ENCODE peak calls at places on chromosomes 4 and X, in seven cellular contexts. O, L, G, N, F, I and X are unnamed samples.
A peak's percentile ranks its signal among the peaks of the same experiment; 100 is the strongest.

GRCh38 chr4:12137556-12137955 is 708.9 kb upstream of the HS3ST1 start:
- DNase-seq in L (no peak), G (no peak), N (no peak), I (no peak), O (no peak), F (no peak), X (no peak)

GRCh38 chr4:11650801-11651596 is 222.3 kb upstream of the HS3ST1 start:
- DNase-seq in F (peak; percentile 4), N (no peak), G (no peak), O (no peak), I (peak; percentile 41), L (no peak), X (peak; percentile 17)

GRCh38 chr4:6782147-6782845 is at the start of gene KIAA0232:
- DNase-seq in F (peak; percentile 82), I (peak; percentile 61), N (peak; percentile 96), G (peak; percentile 94), O (peak; percentile 96), L (peak; percentile 88), X (peak; percentile 93)

GRCh38 chr4:3715251-3716033 is 50.7 kb upstream of the ADRA2C start:
- DNase-seq in I (no peak), L (no peak), N (no peak), G (peak; percentile 24), F (no peak), O (no peak), X (no peak)

GRCh38 chr4:40058121-40058520 is 1.5 kb downstream of the N4BP2 start:
- DNase-seq in I (no peak), L (no peak), N (no peak), G (no peak), F (no peak), O (no peak), X (no peak)

GRCh38 chrX:68286076-68286475 is 147.2 kb downstream of the OPHN1 start:
- DNase-seq in G (no peak), N (no peak), I (no peak), O (no peak), L (no peak), F (no peak), X (no peak)

GRCh38 chr4:53937918-53938317 is 126.5 kb downstream of the CHIC2 start:
- DNase-seq in F (peak; percentile 81), I (peak; percentile 51), L (no peak), N (no peak), G (no peak), O (no peak), X (no peak)

GRCh38 chr4:20638825-20639224 is 61.4 kb upstream of the PACRGL start:
- DNase-seq in I (no peak), O (no peak), L (no peak), G (no peak), F (no peak), N (no peak), X (no peak)

GRCh38 chr4:68904786-68905185 is 46.8 kb downstream of the UGT2A3 start:
- DNase-seq in G (no peak), F (no peak), O (no peak), L (no peak), N (no peak), I (peak; percentile 9), X (no peak)

GRCh38 chr4:157114671-157115070 is 38.7 kb downstream of the GLRB start:
- DNase-seq in F (no peak), L (no peak), O (no peak), N (no peak), I (no peak), G (no peak), X (no peak)

GRCh38 chrX:10483191-10483808 is 137.1 kb downstream of the MID1 start:
- DNase-seq in N (peak; percentile 76), O (no peak), G (no peak), I (peak; percentile 31), L (no peak), F (no peak), X (no peak)

GRCh38 chr4:91961504-91961903 is 342.3 kb upstream of the GRID2 start:
- DNase-seq in I (peak; percentile 33), G (no peak), N (no peak), O (no peak), F (no peak), L (no peak), X (no peak)

GRCh38 chrX:38175140-38175539 is 45.5 kb downstream of the SRPX start:
- DNase-seq in L (peak; percentile 2), F (no peak), N (peak; percentile 52), I (peak; percentile 33), G (no peak), O (peak; percentile 19), X (peak; percentile 50)

GRCh38 chr4:141347738-141348524 is 127.2 kb downstream of the ZNF330 start:
- DNase-seq in L (no peak), G (no peak), O (no peak), N (no peak), F (no peak), I (peak; percentile 51), X (no peak)

GRCh38 chr4:970046-970745 is 3.2 kb downstream of the DGKQ start:
- DNase-seq in F (no peak), G (no peak), N (no peak), O (no peak), L (peak; percentile 48), I (no peak), X (no peak)

GRCh38 chrX:150058728-150059127 is 120.4 kb upstream of the EOLA2 start:
- DNase-seq in N (no peak), F (no peak), L (no peak), G (no peak), I (no peak), O (no peak), X (no peak)

GRCh38 chrX:39309721-39310152 is 508.5 kb downstream of the MID1IP1 start:
- DNase-seq in G (no peak), F (peak; percentile 1), I (no peak), N (no peak), O (no peak), L (peak; percentile 70), X (peak; percentile 6)

DNA sequence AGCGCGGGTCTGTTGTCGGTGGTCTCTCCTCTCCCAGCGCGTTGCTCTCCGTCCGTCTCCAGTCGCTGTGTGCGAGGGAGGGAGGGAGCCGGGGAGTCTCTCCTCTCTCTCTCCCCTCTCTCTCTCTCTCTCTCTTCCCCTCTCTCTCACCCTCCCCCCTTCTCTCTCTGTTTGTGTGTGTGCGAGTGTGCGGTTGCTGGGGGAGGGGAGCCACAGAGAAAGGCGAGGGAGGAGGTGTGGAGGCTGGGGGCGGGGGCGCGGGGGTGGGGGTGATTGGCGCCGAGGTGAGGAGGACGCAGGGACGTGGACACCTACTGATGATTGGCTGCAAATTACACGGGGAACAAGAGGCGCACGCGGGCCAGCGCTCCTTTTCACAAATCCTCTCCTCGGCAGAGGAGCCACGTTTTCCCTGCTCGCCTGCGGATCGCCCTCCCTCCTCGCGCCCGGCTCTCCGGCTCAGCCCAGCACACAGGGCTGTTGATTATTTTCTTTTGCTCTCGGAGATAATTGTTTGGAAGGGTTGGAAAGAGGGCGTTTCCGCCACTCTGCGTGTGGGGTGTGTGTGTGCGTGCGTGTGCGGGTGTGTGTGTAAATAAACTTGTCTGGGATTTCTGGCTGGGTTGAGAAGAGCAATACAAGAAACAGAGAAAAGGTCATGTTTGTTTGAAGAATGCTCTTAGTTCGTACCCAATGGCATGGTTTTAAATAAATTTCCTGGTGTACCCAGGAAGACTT is at the start of gene CXXC4:
- DNase-seq in I (peak; percentile 5), N (peak; percentile 94), L (peak; percentile 8), O (peak; percentile 76), G (peak; percentile 69), F (peak; percentile 46), X (peak; percentile 76)
- TF ChIP-seq CTCF in I (no peak), N (no peak), L (no peak), O (no peak), G (no peak), F (no peak), X (no peak)

GRCh38 chr4:93897559-93897958 is 69.0 kb downstream of the ATOH1 start:
- DNase-seq in L (no peak), O (peak; percentile 18), I (peak; percentile 33), G (no peak), F (no peak), N (peak; percentile 23), X (no peak)
- TF ChIP-seq CTCF in L (no peak), O (peak; percentile 21), I (peak; percentile 25), G (peak; percentile 8), F (peak; percentile 19), N (no peak), X (no peak)

DNA sequence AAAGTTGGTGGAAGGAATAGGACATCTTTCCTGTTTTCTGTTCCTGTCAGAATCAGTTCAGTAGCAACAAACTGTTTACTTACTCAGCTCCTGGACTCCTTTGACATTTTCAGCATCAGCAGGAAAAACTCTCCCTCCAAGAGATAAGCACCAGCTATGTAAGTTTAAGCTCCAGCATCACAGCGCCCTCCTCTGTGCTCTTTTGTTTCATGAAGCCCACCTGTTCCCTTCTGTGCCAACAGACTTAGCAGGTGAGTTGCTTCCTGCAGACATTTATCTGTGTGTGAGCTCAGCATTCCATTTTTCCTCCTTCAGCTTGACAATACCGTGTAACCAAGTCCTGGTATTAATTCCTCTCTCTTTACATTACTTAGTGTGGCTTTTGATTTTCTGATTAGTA is 644.1 kb upstream of the AGA start:
- DNase-seq in O (no peak), I (no peak), N (peak; percentile 68), F (no peak), L (no peak), G (no peak), X (no peak)
- TF ChIP-seq CTCF in O (no peak), I (no peak), N (no peak), F (no peak), L (no peak), G (no peak), X (no peak)

GRCh38 chr4:109676886-109677285 is 26.4 kb downstream of the CASP6 start:
- DNase-seq in O (no peak), G (no peak), L (no peak), I (no peak), F (no peak), N (no peak), X (no peak)
- TF ChIP-seq CTCF in O (no peak), G (peak; percentile 9), L (no peak), I (peak; percentile 8), F (peak; percentile 6), N (no peak), X (no peak)

DNA sequence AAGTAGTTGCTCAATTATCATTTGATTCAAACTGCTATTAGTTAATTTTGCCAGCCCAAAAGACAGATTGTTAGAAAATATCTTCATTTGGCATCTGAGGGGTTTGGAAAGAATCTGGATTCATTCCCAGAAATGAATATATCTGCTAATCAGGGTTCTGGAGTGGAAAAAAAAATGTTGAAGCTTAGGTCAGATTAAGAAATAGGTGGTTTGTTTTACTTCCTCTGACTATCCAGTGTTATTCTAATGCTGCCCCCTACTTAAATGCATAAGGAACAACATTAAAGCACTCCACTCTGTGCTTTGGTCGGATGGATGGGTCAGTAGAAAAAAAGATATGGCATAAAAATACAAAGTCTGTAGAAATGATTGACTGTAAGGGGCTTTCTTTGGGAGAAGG is 89.0 kb downstream of the LUZP4 start:
- DNase-seq in F (no peak), O (no peak), L (no peak), I (no peak), G (no peak), N (no peak), X (no peak)
- TF ChIP-seq CTCF in F (peak; percentile 10), O (no peak), L (no peak), I (no peak), G (no peak), N (peak; percentile 28), X (no peak)

DNA sequence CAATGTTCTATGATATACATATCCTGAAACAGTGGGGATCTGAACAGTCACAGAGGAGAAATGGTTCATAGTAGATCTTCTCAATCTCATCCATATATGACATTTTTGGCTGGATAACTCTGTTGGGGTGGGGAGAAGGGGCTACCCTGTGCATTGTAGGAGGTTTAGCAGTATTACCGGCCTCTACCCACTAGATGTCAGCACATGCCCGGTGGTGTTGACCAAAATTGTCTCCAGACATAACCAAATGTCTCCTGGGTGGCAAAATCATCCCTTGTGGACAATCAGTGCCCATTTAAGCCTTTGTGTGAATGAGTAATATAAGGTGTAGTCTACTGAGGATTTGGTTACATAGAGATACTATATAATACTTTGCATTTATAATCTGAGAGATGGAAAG is 89.9 kb downstream of the PLS3 start:
- DNase-seq in I (peak; percentile 9), N (peak; percentile 53), O (peak; percentile 19), L (peak; percentile 26), G (no peak), F (peak; percentile 40), X (peak; percentile 60)
- TF ChIP-seq CTCF in I (peak; percentile 42), N (peak; percentile 56), O (peak; percentile 69), L (peak; percentile 27), G (peak; percentile 32), F (peak; percentile 86), X (peak; percentile 76)